ENCODE peak calls at places on chromosomes 2 and 18, in four cellular contexts. One of them, this sample, is unnamed.
A peak's percentile ranks its signal among the peaks of the same experiment; 100 is the strongest.

GRCh38 chr2:141900826-141901225 is 230.0 kb downstream of the LRP1B start:
- DNase-seq in heart left ventricle: no peak
- DNase-seq in sigmoid colon: no peak
- DNase-seq in psoas muscle: no peak
- DNase-seq in this sample: no peak

GRCh38 chr18:35163736-35164532 is 76.9 kb upstream of the ZNF397 start:
- DNase-seq in heart left ventricle: no peak
- DNase-seq in sigmoid colon: no peak
- DNase-seq in psoas muscle: peak; percentile 27
- DNase-seq in this sample: no peak

GRCh38 chr2:12284487-12284886 is 432.2 kb upstream of the TRIB2 start:
- DNase-seq in heart left ventricle: no peak
- DNase-seq in sigmoid colon: no peak
- DNase-seq in psoas muscle: no peak
- DNase-seq in this sample: no peak

GRCh38 chr2:172215936-172216335 is 113.2 kb upstream of the DLX2 start:
- DNase-seq in heart left ventricle: no peak
- DNase-seq in sigmoid colon: no peak
- DNase-seq in psoas muscle: no peak
- DNase-seq in this sample: no peak

GRCh38 chr18:11387880-11388279 is 221.5 kb upstream of the SLC35G4 start:
- DNase-seq in heart left ventricle: peak; percentile 61
- DNase-seq in sigmoid colon: no peak
- DNase-seq in psoas muscle: peak; percentile 73
- DNase-seq in this sample: peak; percentile 41

GRCh38 chr2:137367361-137367760 is 596.9 kb upstream of the HNMT start:
- DNase-seq in heart left ventricle: no peak
- DNase-seq in sigmoid colon: no peak
- DNase-seq in psoas muscle: no peak
- DNase-seq in this sample: no peak

GRCh38 chr2:58030789-58031188 is 15.8 kb upstream of the VRK2 start:
- DNase-seq in heart left ventricle: no peak
- DNase-seq in sigmoid colon: no peak
- DNase-seq in psoas muscle: no peak
- DNase-seq in this sample: no peak

GRCh38 chr2:70767699-70768584 is at the start of gene ADD2:
- DNase-seq in heart left ventricle: peak; percentile 39
- DNase-seq in sigmoid colon: no peak
- DNase-seq in psoas muscle: peak; percentile 19
- DNase-seq in this sample: no peak

GRCh38 chr2:204869142-204869823 is 324.0 kb downstream of the PARD3B start:
- DNase-seq in heart left ventricle: no peak
- DNase-seq in sigmoid colon: no peak
- DNase-seq in psoas muscle: no peak
- DNase-seq in this sample: no peak

GRCh38 chr2:111165084-111165483 is 44.4 kb downstream of the BCL2L11 start:
- DNase-seq in heart left ventricle: peak; percentile 55
- DNase-seq in sigmoid colon: no peak
- DNase-seq in psoas muscle: peak; percentile 48
- DNase-seq in this sample: no peak

GRCh38 chr2:54267577-54267976 is 11.5 kb upstream of the TSPYL6 start:
- DNase-seq in heart left ventricle: no peak
- DNase-seq in sigmoid colon: no peak
- DNase-seq in psoas muscle: no peak
- DNase-seq in this sample: no peak

GRCh38 chr18:36663312-36663711 is 165.5 kb downstream of the TPGS2 start:
- DNase-seq in heart left ventricle: no peak
- DNase-seq in sigmoid colon: no peak
- DNase-seq in psoas muscle: no peak
- DNase-seq in this sample: no peak

GRCh38 chr2:74688881-74689280 is 34.8 kb downstream of the SEMA4F start:
- DNase-seq in heart left ventricle: no peak
- DNase-seq in sigmoid colon: no peak
- DNase-seq in psoas muscle: no peak
- DNase-seq in this sample: no peak

GRCh38 chr2:208213508-208214120 is 23.8 kb upstream of the C2orf80 start:
- DNase-seq in heart left ventricle: no peak
- DNase-seq in sigmoid colon: no peak
- DNase-seq in psoas muscle: no peak
- DNase-seq in this sample: no peak

GRCh38 chr2:130918421-130918820 is 81.7 kb downstream of the ARHGEF4 start:
- DNase-seq in heart left ventricle: no peak
- DNase-seq in sigmoid colon: no peak
- DNase-seq in psoas muscle: no peak
- DNase-seq in this sample: no peak

GRCh38 chr2:150548527-150548926 is 61.1 kb upstream of the RND3 start:
- DNase-seq in heart left ventricle: no peak
- DNase-seq in sigmoid colon: no peak
- DNase-seq in psoas muscle: no peak
- DNase-seq in this sample: no peak

GRCh38 chr2:23788100-23788499 is 138.8 kb downstream of the ATAD2B start:
- DNase-seq in heart left ventricle: no peak
- DNase-seq in sigmoid colon: no peak
- DNase-seq in psoas muscle: no peak
- DNase-seq in this sample: no peak

GRCh38 chr2:3222636-3223035 is 155.0 kb downstream of the EIPR1 start:
- DNase-seq in heart left ventricle: no peak
- DNase-seq in sigmoid colon: no peak
- DNase-seq in psoas muscle: no peak
- DNase-seq in this sample: no peak

GRCh38 chr2:152171733-152172132 is 3.8 kb downstream of the STAM2 start:
- DNase-seq in heart left ventricle: no peak
- DNase-seq in sigmoid colon: no peak
- DNase-seq in psoas muscle: no peak
- DNase-seq in this sample: no peak

GRCh38 chr2:211413746-211414145 is 857.3 kb downstream of the CPS1 start:
- DNase-seq in heart left ventricle: no peak
- DNase-seq in sigmoid colon: no peak
- DNase-seq in psoas muscle: no peak
- DNase-seq in this sample: no peak

GRCh38 chr2:67641709-67642397 is 244.7 kb downstream of the ETAA1 start:
- DNase-seq in heart left ventricle: no peak
- DNase-seq in sigmoid colon: no peak
- DNase-seq in psoas muscle: no peak
- DNase-seq in this sample: no peak

GRCh38 chr2:67650292-67651133 is 253.4 kb downstream of the ETAA1 start:
- DNase-seq in heart left ventricle: peak; percentile 79
- DNase-seq in sigmoid colon: peak; percentile 96
- DNase-seq in psoas muscle: peak; percentile 81
- DNase-seq in this sample: peak; percentile 79

GRCh38 chr2:67649331-67650071 is 252.4 kb downstream of the ETAA1 start:
- DNase-seq in heart left ventricle: peak; percentile 42
- DNase-seq in sigmoid colon: peak; percentile 89
- DNase-seq in psoas muscle: peak; percentile 25
- DNase-seq in this sample: peak; percentile 58

GRCh38 chr2:67645280-67646255 is 248.4 kb downstream of the ETAA1 start:
- DNase-seq in heart left ventricle: no peak
- DNase-seq in sigmoid colon: no peak
- DNase-seq in psoas muscle: no peak
- DNase-seq in this sample: no peak

GRCh38 chr2:67646714-67647333 is 249.7 kb downstream of the ETAA1 start:
- DNase-seq in heart left ventricle: no peak
- DNase-seq in sigmoid colon: no peak
- DNase-seq in psoas muscle: no peak
- DNase-seq in this sample: no peak
- H3K4me3 ChIP-seq in heart left ventricle: no peak overlapping the region
- H3K4me3 ChIP-seq in sigmoid colon: no peak overlapping the region
- H3K4me3 ChIP-seq in psoas muscle: no peak overlapping the region
- H3K4me3 ChIP-seq in this sample: no peak overlapping the region

GRCh38 chr2:203280428-203281064 is 41.7 kb downstream of the CYP20A1 start:
- DNase-seq in heart left ventricle: no peak
- DNase-seq in sigmoid colon: no peak
- DNase-seq in psoas muscle: no peak
- DNase-seq in this sample: no peak

GRCh38 chr2:203279288-203279687 is 40.5 kb downstream of the CYP20A1 start:
- DNase-seq in heart left ventricle: no peak
- DNase-seq in sigmoid colon: no peak
- DNase-seq in psoas muscle: no peak
- DNase-seq in this sample: no peak

GRCh38 chr2:203286532-203286931 is 41.7 kb upstream of the ABI2 start:
- DNase-seq in heart left ventricle: no peak
- DNase-seq in sigmoid colon: no peak
- DNase-seq in psoas muscle: no peak
- DNase-seq in this sample: no peak

GRCh38 chr2:203282101-203282500 is 43.3 kb downstream of the CYP20A1 start:
- DNase-seq in heart left ventricle: no peak
- DNase-seq in sigmoid colon: no peak
- DNase-seq in psoas muscle: no peak
- DNase-seq in this sample: no peak
- H3K36me3 ChIP-seq in heart left ventricle: peaks cover 98% of the 10 kb centered on the region
- H3K36me3 ChIP-seq in sigmoid colon: peaks cover 34% of the 10 kb centered on the region
- H3K36me3 ChIP-seq in psoas muscle: peaks cover 98% of the 10 kb centered on the region
- H3K36me3 ChIP-seq in this sample: peaks cover 32% of the 10 kb centered on the region

DNA sequence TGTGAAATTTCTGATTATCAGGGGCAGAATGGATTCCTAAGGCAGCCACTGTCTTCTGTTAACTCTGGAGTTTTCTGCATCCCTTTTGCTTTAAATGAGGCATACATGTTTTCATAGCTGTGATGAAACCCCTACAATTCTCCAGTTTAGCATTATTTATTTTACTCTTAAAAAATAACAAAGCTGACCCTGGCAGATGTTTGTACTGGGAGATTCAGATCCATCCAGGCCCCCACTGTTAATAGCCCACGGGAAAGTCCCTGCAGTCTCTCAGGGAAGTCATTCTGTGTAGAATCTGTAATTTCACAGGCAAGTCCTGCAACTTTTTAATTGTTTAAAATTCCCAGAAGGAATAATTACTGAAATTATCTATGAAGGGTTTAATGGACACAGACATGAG is 343 bp upstream of the SULT1C4 start:
- DNase-seq in heart left ventricle: no peak
- DNase-seq in sigmoid colon: no peak
- DNase-seq in psoas muscle: no peak
- DNase-seq in this sample: no peak
- H3K4me3 ChIP-seq in heart left ventricle: peak overlapping the region; percentile 25
- H3K4me3 ChIP-seq in sigmoid colon: peak overlapping the region; percentile 25
- H3K4me3 ChIP-seq in psoas muscle: peak overlapping the region; percentile 60
- H3K4me3 ChIP-seq in this sample: no peak overlapping the region

DNA sequence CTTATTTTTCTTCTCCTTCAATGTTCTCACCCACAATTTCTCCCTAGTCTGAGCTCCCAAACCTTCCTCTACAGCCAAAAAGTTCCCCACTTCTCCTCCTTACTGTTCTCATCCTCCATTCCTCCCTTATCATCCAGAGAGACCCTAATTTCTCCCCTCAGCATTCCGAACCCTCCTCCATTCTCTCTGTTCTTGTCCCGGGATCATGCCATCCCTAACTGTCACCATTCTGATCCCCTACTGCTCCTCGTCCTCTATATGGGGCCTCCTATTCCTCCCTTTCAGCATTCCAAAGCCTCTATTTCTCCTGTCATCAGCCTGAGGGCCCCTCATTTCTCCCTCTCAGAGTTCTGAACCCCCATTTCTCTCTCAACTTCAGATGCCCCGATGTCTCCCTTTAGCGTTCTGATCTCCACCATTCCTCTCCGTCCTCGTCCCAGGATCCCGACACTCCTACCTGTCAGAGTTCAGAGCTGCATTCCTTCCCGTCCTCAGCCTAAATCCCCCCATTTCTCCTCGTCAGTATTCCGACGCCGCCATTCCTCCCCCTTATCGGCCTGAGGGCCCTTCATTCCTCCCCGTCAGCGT is 522 bp downstream of the MBD1 start:
- DNase-seq in heart left ventricle: no peak
- DNase-seq in sigmoid colon: no peak
- DNase-seq in psoas muscle: no peak
- DNase-seq in this sample: no peak
- H3K36me3 ChIP-seq in heart left ventricle: peaks cover 48% of the 10 kb centered on the region
- H3K36me3 ChIP-seq in sigmoid colon: peaks cover 26% of the 10 kb centered on the region
- H3K36me3 ChIP-seq in psoas muscle: peaks cover 80% of the 10 kb centered on the region
- H3K36me3 ChIP-seq in this sample: peaks cover 47% of the 10 kb centered on the region

DNA sequence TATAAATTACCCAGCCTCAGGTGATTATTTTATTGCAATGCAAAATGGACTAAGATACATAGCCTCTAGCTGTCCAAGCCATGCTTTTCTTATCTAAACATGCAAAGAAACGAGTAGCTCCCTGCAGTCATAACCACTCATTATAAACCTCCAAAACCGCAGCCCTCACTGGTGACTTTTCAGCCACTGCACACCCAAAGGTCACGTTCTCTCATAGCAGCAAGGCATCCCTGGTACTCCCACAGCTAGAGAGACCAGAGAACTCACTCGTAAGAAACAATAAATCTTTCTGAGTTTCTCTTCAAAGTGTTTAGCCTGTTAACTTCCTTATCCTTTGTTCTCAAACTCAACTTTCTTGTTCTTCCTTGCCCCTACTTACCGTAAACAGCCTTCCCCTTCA is 28.5 kb upstream of the RALBP1 start:
- DNase-seq in heart left ventricle: no peak
- DNase-seq in sigmoid colon: no peak
- DNase-seq in psoas muscle: no peak
- DNase-seq in this sample: no peak
- H3K4me3 ChIP-seq in heart left ventricle: no peak overlapping the region
- H3K4me3 ChIP-seq in sigmoid colon: no peak overlapping the region
- H3K4me3 ChIP-seq in psoas muscle: no peak overlapping the region
- H3K4me3 ChIP-seq in this sample: no peak overlapping the region

DNA sequence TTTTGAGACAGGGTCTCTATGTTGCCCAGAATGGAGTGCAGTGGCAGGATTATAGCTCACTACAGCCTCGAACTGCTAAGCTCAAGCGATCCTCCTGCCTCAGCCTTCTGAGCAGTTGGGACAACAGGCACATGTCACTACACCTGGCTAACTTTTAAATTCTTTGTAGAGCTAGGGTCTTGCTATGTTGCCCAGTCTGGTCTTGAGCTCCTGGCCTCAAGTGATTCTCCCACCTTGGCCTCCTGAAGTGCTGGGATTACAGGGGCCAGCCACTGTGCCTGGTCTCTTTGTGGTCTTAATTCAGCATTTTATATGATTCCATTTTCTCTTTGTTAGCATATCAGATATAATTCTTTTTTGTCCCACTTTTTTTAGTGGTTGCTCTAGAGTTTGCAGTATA is 34.1 kb downstream of the CEP192 start:
- DNase-seq in heart left ventricle: no peak
- DNase-seq in sigmoid colon: no peak
- DNase-seq in psoas muscle: no peak
- DNase-seq in this sample: no peak
- H3K36me3 ChIP-seq in heart left ventricle: peaks cover 81% of the 10 kb centered on the region
- H3K36me3 ChIP-seq in sigmoid colon: peaks cover 16% of the 10 kb centered on the region
- H3K36me3 ChIP-seq in psoas muscle: peaks cover 49% of the 10 kb centered on the region
- H3K36me3 ChIP-seq in this sample: peaks cover 7% of the 10 kb centered on the region

GRCh38 chr2:104844813-104845551 is 8.9 kb upstream of the POU3F3 start:
- DNase-seq in heart left ventricle: no peak
- DNase-seq in sigmoid colon: no peak
- DNase-seq in psoas muscle: no peak
- DNase-seq in this sample: no peak
- H3K4me3 ChIP-seq in heart left ventricle: peak overlapping the region; percentile 14
- H3K4me3 ChIP-seq in sigmoid colon: no peak overlapping the region
- H3K4me3 ChIP-seq in psoas muscle: peak overlapping the region; percentile 49
- H3K4me3 ChIP-seq in this sample: no peak overlapping the region

This sample was measured in lung.